ENCODE peak calls at places on chromosomes 1 and 21, in ten cellular contexts. One of them, this sample, is unnamed.

GRCh38 chr1:171480035-171480434 is 5.3 kb upstream of the PRRC2C start:
- DNase-seq in CD8-positive, alpha-beta memory T cell: no peak
- DNase-seq in cardiac muscle cell: no peak
- DNase-seq in heart right ventricle: no peak
- DNase-seq in GM23248: no peak
- DNase-seq in stomach: no peak
- DNase-seq in ovary: no peak
- DNase-seq in NT2/D1: peak; percentile 54
- DNase-seq in foreskin fibroblast: no peak
- DNase-seq in lower leg skin: no peak
- DNase-seq in this sample: no peak

GRCh38 chr1:204714861-204715511 is 29.4 kb upstream of the LRRN2 start:
- DNase-seq in CD8-positive, alpha-beta memory T cell: no peak
- DNase-seq in cardiac muscle cell: no peak
- DNase-seq in heart right ventricle: no peak
- DNase-seq in GM23248: no peak
- DNase-seq in stomach: no peak
- DNase-seq in ovary: no peak
- DNase-seq in NT2/D1: peak; percentile 100
- DNase-seq in foreskin fibroblast: no peak
- DNase-seq in lower leg skin: no peak
- DNase-seq in this sample: no peak

GRCh38 chr1:5597171-5597864 is 394.9 kb downstream of the NPHP4 start:
- DNase-seq in CD8-positive, alpha-beta memory T cell: no peak
- DNase-seq in cardiac muscle cell: no peak
- DNase-seq in heart right ventricle: no peak
- DNase-seq in GM23248: no peak
- DNase-seq in stomach: peak; percentile 31
- DNase-seq in ovary: no peak
- DNase-seq in NT2/D1: no peak
- DNase-seq in foreskin fibroblast: no peak
- DNase-seq in lower leg skin: no peak
- DNase-seq in this sample: no peak

GRCh38 chr1:214386747-214387146 is 105.8 kb downstream of the SMYD2 start:
- DNase-seq in CD8-positive, alpha-beta memory T cell: no peak
- DNase-seq in cardiac muscle cell: peak; percentile 58
- DNase-seq in heart right ventricle: no peak
- DNase-seq in GM23248: peak; percentile 87
- DNase-seq in stomach: no peak
- DNase-seq in ovary: no peak
- DNase-seq in NT2/D1: no peak
- DNase-seq in foreskin fibroblast: no peak
- DNase-seq in lower leg skin: no peak
- DNase-seq in this sample: peak; percentile 80

GRCh38 chr1:170593173-170593572 is 61.2 kb downstream of the GORAB start:
- DNase-seq in CD8-positive, alpha-beta memory T cell: no peak
- DNase-seq in cardiac muscle cell: no peak
- DNase-seq in heart right ventricle: no peak
- DNase-seq in GM23248: peak; percentile 68
- DNase-seq in stomach: no peak
- DNase-seq in ovary: no peak
- DNase-seq in NT2/D1: no peak
- DNase-seq in foreskin fibroblast: no peak
- DNase-seq in lower leg skin: no peak
- DNase-seq in this sample: peak; percentile 14

GRCh38 chr1:3403388-3404179 is 50.9 kb upstream of the ARHGEF16 start:
- DNase-seq in CD8-positive, alpha-beta memory T cell: no peak
- DNase-seq in cardiac muscle cell: no peak
- DNase-seq in heart right ventricle: no peak
- DNase-seq in GM23248: no peak
- DNase-seq in stomach: no peak
- DNase-seq in ovary: no peak
- DNase-seq in NT2/D1: no peak
- DNase-seq in foreskin fibroblast: no peak
- DNase-seq in lower leg skin: no peak
- DNase-seq in this sample: no peak

GRCh38 chr1:208951908-208952307 is 631.6 kb upstream of the CAMK1G start:
- DNase-seq in CD8-positive, alpha-beta memory T cell: no peak
- DNase-seq in cardiac muscle cell: no peak
- DNase-seq in heart right ventricle: no peak
- DNase-seq in GM23248: no peak
- DNase-seq in stomach: no peak
- DNase-seq in ovary: no peak
- DNase-seq in NT2/D1: no peak
- DNase-seq in foreskin fibroblast: no peak
- DNase-seq in lower leg skin: no peak
- DNase-seq in this sample: no peak

GRCh38 chr1:229641306-229641705 is 15.3 kb downstream of the URB2 start:
- DNase-seq in CD8-positive, alpha-beta memory T cell: no peak
- DNase-seq in cardiac muscle cell: no peak
- DNase-seq in heart right ventricle: no peak
- DNase-seq in GM23248: no peak
- DNase-seq in stomach: no peak
- DNase-seq in ovary: no peak
- DNase-seq in NT2/D1: no peak
- DNase-seq in foreskin fibroblast: no peak
- DNase-seq in lower leg skin: no peak
- DNase-seq in this sample: no peak

GRCh38 chr1:159790237-159790917 is 9.6 kb downstream of the DUSP23 start:
- DNase-seq in CD8-positive, alpha-beta memory T cell: no peak
- DNase-seq in cardiac muscle cell: peak; percentile 49
- DNase-seq in heart right ventricle: no peak
- DNase-seq in GM23248: peak; percentile 47
- DNase-seq in stomach: no peak
- DNase-seq in ovary: no peak
- DNase-seq in NT2/D1: peak; percentile 50
- DNase-seq in foreskin fibroblast: no peak
- DNase-seq in lower leg skin: no peak
- DNase-seq in this sample: peak; percentile 49

GRCh38 chr1:182340233-182341058 is 51.1 kb downstream of the GLUL start:
- DNase-seq in CD8-positive, alpha-beta memory T cell: no peak
- DNase-seq in cardiac muscle cell: peak; percentile 43
- DNase-seq in heart right ventricle: no peak
- DNase-seq in GM23248: peak; percentile 78
- DNase-seq in stomach: no peak
- DNase-seq in ovary: no peak
- DNase-seq in NT2/D1: no peak
- DNase-seq in foreskin fibroblast: peak; percentile 79
- DNase-seq in lower leg skin: no peak
- DNase-seq in this sample: peak; percentile 82

GRCh38 chr1:209831615-209832014 is 3.8 kb downstream of the UTP25 start:
- DNase-seq in CD8-positive, alpha-beta memory T cell: no peak
- DNase-seq in cardiac muscle cell: no peak
- DNase-seq in heart right ventricle: no peak
- DNase-seq in GM23248: peak; percentile 85
- DNase-seq in stomach: no peak
- DNase-seq in ovary: no peak
- DNase-seq in NT2/D1: no peak
- DNase-seq in foreskin fibroblast: peak; percentile 41
- DNase-seq in lower leg skin: no peak
- DNase-seq in this sample: peak; percentile 76

GRCh38 chr1:206589206-206589605 is 23.1 kb downstream of the EIF2D start:
- DNase-seq in CD8-positive, alpha-beta memory T cell: no peak
- DNase-seq in cardiac muscle cell: peak; percentile 96
- DNase-seq in heart right ventricle: peak; percentile 45
- DNase-seq in GM23248: peak; percentile 95
- DNase-seq in stomach: no peak
- DNase-seq in ovary: peak; percentile 71
- DNase-seq in NT2/D1: no peak
- DNase-seq in foreskin fibroblast: peak; percentile 84
- DNase-seq in lower leg skin: no peak
- DNase-seq in this sample: peak; percentile 97

GRCh38 chr1:212561501-212561931 is 47.0 kb upstream of the ATF3 start:
- DNase-seq in CD8-positive, alpha-beta memory T cell: no peak
- DNase-seq in cardiac muscle cell: peak; percentile 11
- DNase-seq in heart right ventricle: no peak
- DNase-seq in GM23248: peak; percentile 89
- DNase-seq in stomach: no peak
- DNase-seq in ovary: no peak
- DNase-seq in NT2/D1: no peak
- DNase-seq in foreskin fibroblast: peak; percentile 54
- DNase-seq in lower leg skin: peak; percentile 48
- DNase-seq in this sample: peak; percentile 50

GRCh38 chr1:43990271-43991199 is 864 bp upstream of the CCDC24 start:
- DNase-seq in CD8-positive, alpha-beta memory T cell: no peak
- DNase-seq in cardiac muscle cell: no peak
- DNase-seq in heart right ventricle: no peak
- DNase-seq in GM23248: peak; percentile 58
- DNase-seq in stomach: no peak
- DNase-seq in ovary: no peak
- DNase-seq in NT2/D1: no peak
- DNase-seq in foreskin fibroblast: no peak
- DNase-seq in lower leg skin: no peak
- DNase-seq in this sample: no peak

GRCh38 chr21:41958886-41959563 is 5.2 kb upstream of the C2CD2 start:
- DNase-seq in CD8-positive, alpha-beta memory T cell: no peak
- DNase-seq in cardiac muscle cell: no peak
- DNase-seq in heart right ventricle: no peak
- DNase-seq in GM23248: peak; percentile 12
- DNase-seq in stomach: no peak
- DNase-seq in ovary: no peak
- DNase-seq in NT2/D1: no peak
- DNase-seq in foreskin fibroblast: no peak
- DNase-seq in lower leg skin: no peak
- DNase-seq in this sample: no peak

GRCh38 chr1:242189591-242189990 is 190.7 kb upstream of the MAP1LC3C start:
- DNase-seq in CD8-positive, alpha-beta memory T cell: no peak
- DNase-seq in cardiac muscle cell: no peak
- DNase-seq in heart right ventricle: no peak
- DNase-seq in GM23248: no peak
- DNase-seq in stomach: no peak
- DNase-seq in ovary: no peak
- DNase-seq in NT2/D1: no peak
- DNase-seq in foreskin fibroblast: no peak
- DNase-seq in lower leg skin: no peak
- DNase-seq in this sample: no peak

GRCh38 chr21:35071347-35071746 is 22.2 kb upstream of the RUNX1 start:
- DNase-seq in CD8-positive, alpha-beta memory T cell: no peak
- DNase-seq in cardiac muscle cell: no peak
- DNase-seq in heart right ventricle: no peak
- DNase-seq in GM23248: peak; percentile 39
- DNase-seq in stomach: no peak
- DNase-seq in ovary: no peak
- DNase-seq in NT2/D1: no peak
- DNase-seq in foreskin fibroblast: no peak
- DNase-seq in lower leg skin: no peak
- DNase-seq in this sample: no peak

GRCh38 chr21:43814215-43815106 is 25.1 kb downstream of the RRP1 start:
- DNase-seq in CD8-positive, alpha-beta memory T cell: no peak
- DNase-seq in cardiac muscle cell: peak; percentile 13
- DNase-seq in heart right ventricle: no peak
- DNase-seq in GM23248: peak; percentile 59
- DNase-seq in stomach: no peak
- DNase-seq in ovary: no peak
- DNase-seq in NT2/D1: no peak
- DNase-seq in foreskin fibroblast: no peak
- DNase-seq in lower leg skin: no peak
- DNase-seq in this sample: no peak

DNA sequence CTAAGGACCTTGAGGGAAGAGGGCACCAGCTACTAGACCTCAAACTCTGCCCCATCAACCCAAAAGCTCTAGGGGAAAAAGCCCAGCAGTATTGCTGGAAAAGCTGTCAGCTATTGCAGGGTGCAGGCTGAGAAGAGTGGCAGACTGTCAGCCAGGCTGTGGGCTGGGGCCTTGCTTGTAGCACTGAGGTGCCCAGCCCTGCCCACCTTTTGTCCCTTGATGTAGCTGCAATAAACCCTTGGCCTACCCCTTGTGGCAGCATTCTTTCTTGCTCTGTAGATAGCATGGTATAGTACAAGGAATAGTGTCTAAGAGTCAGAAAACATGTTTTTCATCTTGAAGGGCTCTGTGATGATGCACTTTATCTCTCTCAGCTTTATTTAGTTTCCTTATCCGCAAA is 39.4 kb downstream of the CDC14A start:
- DNase-seq in CD8-positive, alpha-beta memory T cell: no peak
- DNase-seq in cardiac muscle cell: no peak
- DNase-seq in heart right ventricle: no peak
- DNase-seq in GM23248: no peak
- DNase-seq in stomach: no peak
- DNase-seq in ovary: no peak
- DNase-seq in NT2/D1: no peak
- DNase-seq in foreskin fibroblast: no peak
- DNase-seq in lower leg skin: no peak
- DNase-seq in this sample: no peak
- H3K4me3 ChIP-seq in CD8-positive, alpha-beta memory T cell: no peak overlapping the region
- H3K4me3 ChIP-seq in cardiac muscle cell: no peak overlapping the region
- H3K4me3 ChIP-seq in heart right ventricle: no peak overlapping the region
- H3K4me3 ChIP-seq in GM23248: no peak overlapping the region
- H3K4me3 ChIP-seq in stomach: no peak overlapping the region
- H3K4me3 ChIP-seq in ovary: no peak overlapping the region
- H3K4me3 ChIP-seq in NT2/D1: no peak overlapping the region
- H3K4me3 ChIP-seq in foreskin fibroblast: no peak overlapping the region
- H3K4me3 ChIP-seq in lower leg skin: no peak overlapping the region
- H3K4me3 ChIP-seq in this sample: no peak overlapping the region

GRCh38 chr21:25887646-25888321 is 153.0 kb downstream of the GABPA start:
- DNase-seq in CD8-positive, alpha-beta memory T cell: no peak
- DNase-seq in cardiac muscle cell: no peak
- DNase-seq in heart right ventricle: no peak
- DNase-seq in GM23248: no peak
- DNase-seq in stomach: no peak
- DNase-seq in ovary: no peak
- DNase-seq in NT2/D1: no peak
- DNase-seq in foreskin fibroblast: no peak
- DNase-seq in lower leg skin: no peak
- DNase-seq in this sample: no peak
- H3K4me3 ChIP-seq in CD8-positive, alpha-beta memory T cell: no peak overlapping the region
- H3K4me3 ChIP-seq in cardiac muscle cell: no peak overlapping the region
- H3K4me3 ChIP-seq in heart right ventricle: no peak overlapping the region
- H3K4me3 ChIP-seq in GM23248: no peak overlapping the region
- H3K4me3 ChIP-seq in stomach: no peak overlapping the region
- H3K4me3 ChIP-seq in ovary: no peak overlapping the region
- H3K4me3 ChIP-seq in NT2/D1: no peak overlapping the region
- H3K4me3 ChIP-seq in foreskin fibroblast: no peak overlapping the region
- H3K4me3 ChIP-seq in lower leg skin: no peak overlapping the region
- H3K4me3 ChIP-seq in this sample: no peak overlapping the region

GRCh38 chr1:8524637-8525157 is 206.8 kb downstream of the SLC45A1 start:
- DNase-seq in CD8-positive, alpha-beta memory T cell: no peak
- DNase-seq in cardiac muscle cell: no peak
- DNase-seq in heart right ventricle: no peak
- DNase-seq in GM23248: peak; percentile 25
- DNase-seq in stomach: no peak
- DNase-seq in ovary: no peak
- DNase-seq in NT2/D1: no peak
- DNase-seq in foreskin fibroblast: no peak
- DNase-seq in lower leg skin: no peak
- DNase-seq in this sample: no peak
- H3K4me3 ChIP-seq in CD8-positive, alpha-beta memory T cell: peak overlapping the region; percentile 81
- H3K4me3 ChIP-seq in cardiac muscle cell: no peak overlapping the region
- H3K4me3 ChIP-seq in heart right ventricle: peak overlapping the region; percentile 61
- H3K4me3 ChIP-seq in GM23248: peak overlapping the region; percentile 79
- H3K4me3 ChIP-seq in stomach: peak overlapping the region; percentile 46
- H3K4me3 ChIP-seq in ovary: peak overlapping the region; percentile 58
- H3K4me3 ChIP-seq in NT2/D1: no peak overlapping the region
- H3K4me3 ChIP-seq in foreskin fibroblast: peak overlapping the region; percentile 55
- H3K4me3 ChIP-seq in lower leg skin: no peak overlapping the region
- H3K4me3 ChIP-seq in this sample: peak overlapping the region; percentile 59

DNA sequence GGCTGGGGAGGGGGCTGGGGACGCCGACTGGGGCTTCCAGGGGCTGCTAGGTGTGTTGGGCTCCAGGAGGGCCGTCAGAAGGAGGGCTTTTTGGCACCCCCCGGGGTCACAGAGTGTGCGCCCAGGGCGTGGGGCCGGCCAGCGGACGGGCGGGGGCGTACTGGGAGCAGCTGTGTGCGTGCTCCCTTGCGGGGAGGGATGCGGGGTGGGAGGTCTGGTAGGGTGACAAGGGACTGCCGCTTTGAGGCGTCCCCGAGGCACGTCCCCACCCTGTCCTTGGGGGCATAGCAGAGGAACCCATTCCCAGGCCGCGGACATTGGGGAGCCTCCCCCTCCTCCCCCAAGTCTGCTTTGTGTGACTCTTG is 1.1 kb downstream of the FOXO6 start:
- DNase-seq in CD8-positive, alpha-beta memory T cell: no peak
- DNase-seq in cardiac muscle cell: no peak
- DNase-seq in heart right ventricle: no peak
- DNase-seq in GM23248: no peak
- DNase-seq in stomach: no peak
- DNase-seq in ovary: no peak
- DNase-seq in NT2/D1: no peak
- DNase-seq in foreskin fibroblast: no peak
- DNase-seq in lower leg skin: no peak
- DNase-seq in this sample: no peak
- H3K4me3 ChIP-seq in CD8-positive, alpha-beta memory T cell: peak overlapping the region; percentile 59
- H3K4me3 ChIP-seq in cardiac muscle cell: peak overlapping the region; percentile 79
- H3K4me3 ChIP-seq in heart right ventricle: peak overlapping the region; percentile 61
- H3K4me3 ChIP-seq in GM23248: no peak overlapping the region
- H3K4me3 ChIP-seq in stomach: peak overlapping the region; percentile 77
- H3K4me3 ChIP-seq in ovary: peak overlapping the region; percentile 61
- H3K4me3 ChIP-seq in NT2/D1: peak overlapping the region; percentile 54
- H3K4me3 ChIP-seq in foreskin fibroblast: no peak overlapping the region
- H3K4me3 ChIP-seq in lower leg skin: no peak overlapping the region
- H3K4me3 ChIP-seq in this sample: no peak overlapping the region